ENCODE peak calls at places on chromosomes 2 and 18, in four cellular contexts. E, P, B and S are unnamed samples.

GRCh38 chr2:181750305-181750704 is 70.0 kb upstream of the NEUROD1 start:
- DNase-seq in P (no peak), B (no peak), E (no peak), S (no peak)

GRCh38 chr2:50850290-50850969 is 181.5 kb downstream of the NRXN1 start:
- DNase-seq in B (no peak), P (no peak), E (no peak), S (no peak)

GRCh38 chr2:202529389-202529788 is 105.4 kb upstream of the FAM117B start:
- DNase-seq in P (no peak), E (no peak), B (peak), S (peak)

GRCh38 chr18:9474103-9474982 is 970 bp upstream of the RALBP1 start:
- DNase-seq in P (peak), E (no peak), B (no peak), S (peak)

GRCh38 chr18:10410472-10411300 is 43.7 kb upstream of the APCDD1 start:
- DNase-seq in P (no peak), E (peak), B (no peak), S (no peak)

GRCh38 chr2:162828545-162828944 is 10.0 kb downstream of the KCNH7 start:
- DNase-seq in B (no peak), P (no peak), E (no peak), S (no peak)

GRCh38 chr2:48278590-48278989 is 251.4 kb upstream of the STON1 start:
- DNase-seq in E (no peak), B (peak), P (peak), S (no peak)

GRCh38 chr18:22391571-22392359 is 25.9 kb downstream of the CTAGE1 start:
- DNase-seq in P (peak), E (peak), B (peak), S (peak)

GRCh38 chr18:59733411-59733810 is 36.2 kb upstream of the CCBE1 start:
- DNase-seq in P (no peak), E (no peak), B (no peak), S (no peak)

GRCh38 chr2:62307469-62308389 is 111.8 kb downstream of the B3GNT2 start:
- DNase-seq in B (no peak), E (no peak), P (no peak), S (no peak)

GRCh38 chr2:121727332-121727731 is 9.3 kb downstream of the NIFK start:
- DNase-seq in P (no peak), B (no peak), E (no peak), S (no peak)

GRCh38 chr18:40243592-40243991 is 1711.4 kb upstream of the PIK3C3 start:
- DNase-seq in E (no peak), P (no peak), B (no peak), S (no peak)
- TF ChIP-seq CTCF in E (no peak), P (no peak), B (no peak), S (no peak)

DNA sequence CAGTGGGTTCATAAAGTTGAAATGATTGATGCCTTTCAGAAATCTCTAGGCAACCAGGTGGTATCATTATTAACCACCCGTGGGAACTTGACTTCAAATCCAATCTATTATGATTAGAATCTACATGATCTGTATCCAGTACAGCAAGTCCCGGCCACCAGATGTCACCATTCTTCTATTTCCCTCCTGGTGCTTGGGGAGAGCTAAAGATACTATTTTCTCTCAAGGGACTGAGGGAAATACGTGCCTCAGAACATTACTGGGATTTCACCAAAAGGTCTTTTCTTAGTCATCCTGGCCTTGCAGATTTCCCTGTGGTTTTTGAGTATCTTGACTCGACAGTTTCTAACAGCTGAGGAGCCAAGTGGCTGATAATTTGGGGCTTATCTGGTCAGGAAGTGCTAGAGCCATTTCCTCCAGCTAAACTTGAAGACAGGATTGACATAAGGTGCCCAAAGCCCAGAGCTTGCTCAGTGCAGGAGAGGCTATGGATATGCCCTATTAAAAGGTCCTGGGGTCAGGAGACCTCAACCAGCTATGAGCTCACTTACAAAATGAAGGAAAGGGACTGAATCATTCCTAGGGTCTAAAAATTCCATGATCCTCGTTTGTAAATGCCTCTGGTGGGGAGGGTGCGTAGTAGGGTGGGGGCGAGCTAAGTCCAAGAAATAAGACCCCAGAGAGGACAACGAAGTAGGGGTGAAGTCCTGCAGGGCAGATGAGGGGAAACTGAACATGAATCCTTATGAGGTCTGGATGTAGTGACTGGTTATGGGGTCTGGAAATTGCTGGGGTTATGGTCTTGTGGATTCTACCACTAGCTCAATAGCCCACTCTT is 135.4 kb upstream of the MGAT5 start:
- DNase-seq in P (peak), E (peak), B (peak), S (peak)
- H3K4me3 ChIP-seq in P (no peak), E (no peak), B (no peak), S (no peak)

GRCh38 chr2:157178865-157179264 is 78.6 kb upstream of the GALNT5 start:
- DNase-seq in P (no peak), E (no peak), B (no peak), S (no peak)
- TF ChIP-seq CTCF in P (peak), E (no peak), B (peak), S (no peak)

DNA sequence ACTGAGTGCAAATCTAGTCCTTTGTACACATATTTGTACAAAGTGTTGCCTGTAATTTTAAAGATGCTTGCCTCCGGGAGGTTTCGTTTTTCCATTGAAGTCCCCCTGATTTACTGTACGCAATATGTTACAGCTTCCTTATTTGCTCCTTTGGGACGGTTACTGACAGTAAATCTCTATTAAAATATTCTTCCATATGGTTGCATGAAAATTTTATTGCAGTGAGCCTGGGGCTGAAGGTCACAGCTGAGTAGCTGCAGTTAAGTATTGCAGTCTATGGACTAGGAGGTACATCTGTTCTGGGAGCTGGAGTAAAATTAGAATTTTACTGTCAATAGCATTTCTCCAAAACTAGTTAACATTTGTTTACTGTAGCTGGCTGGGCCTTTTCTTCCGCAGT is 119.2 kb downstream of the ETAA1 start:
- DNase-seq in B (no peak), E (no peak), P (no peak), S (no peak)
- H3K4me3 ChIP-seq in B (no peak), E (no peak), P (no peak), S (no peak)

GRCh38 chr2:29238497-29238896 is 123.3 kb downstream of the CLIP4 start:
- DNase-seq in P (peak), B (peak), E (peak), S (no peak)
- TF ChIP-seq CTCF in P (peak), B (peak), E (peak), S (peak)

DNA sequence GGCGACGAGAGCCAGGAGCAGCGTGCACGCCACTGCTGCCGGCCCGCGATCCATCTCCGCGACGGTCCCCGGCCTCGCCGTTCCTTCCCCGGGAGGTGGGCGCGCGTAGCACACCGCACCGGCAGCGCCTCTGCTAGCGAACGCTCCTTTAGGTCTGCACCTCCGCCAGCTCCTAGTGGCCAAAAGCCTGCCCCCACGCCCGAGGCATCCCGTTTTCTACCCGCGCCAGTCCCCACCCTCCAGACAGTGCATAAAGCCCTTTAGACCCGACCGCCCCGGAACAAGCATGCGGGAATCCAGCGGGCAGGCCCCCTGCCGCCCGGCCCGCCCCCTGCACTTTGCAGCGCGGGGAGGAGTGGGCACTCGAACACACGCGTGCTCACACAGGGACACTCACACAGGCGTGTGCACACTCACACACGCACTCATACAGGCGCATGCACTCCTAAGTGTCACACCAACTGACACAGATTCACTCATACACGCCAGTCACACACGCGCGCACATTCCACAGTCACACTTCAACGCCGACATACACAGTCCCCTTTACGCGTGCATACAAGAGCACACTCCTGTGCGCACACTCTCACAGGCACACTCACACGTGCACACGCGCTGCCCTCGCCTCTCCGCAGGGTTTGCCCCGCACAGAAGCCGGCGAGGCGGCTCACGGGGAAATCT is at the start of gene LRP2:
- DNase-seq in P (no peak), B (no peak), E (peak), S (no peak)
- H3K4me3 ChIP-seq in P (peak), B (peak), E (no peak), S (peak)

DNA sequence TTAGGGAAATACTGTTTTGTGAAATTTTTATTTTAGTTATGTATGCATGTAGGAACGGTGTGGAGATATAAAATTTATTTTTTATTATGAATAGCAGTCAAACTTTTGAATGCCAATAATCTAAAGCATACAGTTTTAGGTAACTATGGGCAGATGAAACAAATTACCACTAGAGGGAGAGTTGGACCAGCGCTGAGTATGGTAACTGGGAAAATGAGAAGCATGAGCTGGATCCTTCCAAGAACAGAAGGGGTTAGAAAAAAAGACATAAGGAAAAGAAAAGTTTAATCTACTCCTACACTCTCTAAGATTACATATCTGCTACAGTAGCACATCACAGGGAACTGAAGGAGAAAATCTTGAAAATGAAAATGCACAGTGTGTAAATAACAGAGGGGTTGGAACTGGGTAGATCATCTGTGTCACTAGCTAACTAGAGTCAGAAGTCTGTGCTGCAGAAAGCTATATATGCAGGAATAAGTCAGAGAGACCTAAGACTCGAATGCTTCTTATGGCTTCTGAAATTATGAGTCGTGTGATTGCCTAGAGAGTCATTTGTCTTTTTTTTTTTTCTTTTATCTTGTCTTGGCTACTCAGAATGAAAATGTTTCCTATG is 15.6 kb downstream of the REG3G start:
- DNase-seq in B (no peak), E (peak), P (no peak), S (no peak)
- TF ChIP-seq CTCF in B (no peak), E (peak), P (no peak), S (no peak)